ENCODE peak calls at places on chromosome 12, in four cellular contexts. S is hepatocyte, C is HCT116, D is OCI-LY7. Y is an unnamed sample.
A peak's percentile ranks its signal among the peaks of the same experiment; 100 is the strongest.

GRCh38 chr12:10189653-10190052 is 10.8 kb downstream of the TMEM52B start:
- DNase-seq in S (no peak), C (no peak), D (no peak), Y (peak; percentile 79)

GRCh38 chr12:60257063-60257462 is 661.2 kb downstream of the SLC16A7 start:
- DNase-seq in S (peak; percentile 62), C (peak; percentile 24), D (no peak), Y (peak; percentile 75)

GRCh38 chr12:24363177-24363754 is 413.8 kb upstream of the SOX5 start:
- DNase-seq in S (no peak), C (no peak), D (no peak), Y (no peak)

GRCh38 chr12:21566907-21567355 is 37.7 kb downstream of the GYS2 start:
- DNase-seq in S (no peak), C (no peak), D (no peak), Y (no peak)

GRCh38 chr12:1470051-1470450 is 124.3 kb downstream of the FBXL14 start:
- DNase-seq in S (no peak), C (no peak), D (no peak), Y (no peak)

GRCh38 chr12:42283739-42284138 is 42.2 kb downstream of the ZCRB1 start:
- DNase-seq in S (no peak), C (no peak), D (no peak), Y (no peak)

GRCh38 chr12:116939734-116940133 is 29.0 kb downstream of the FBXW8 start:
- DNase-seq in S (no peak), C (no peak), D (no peak), Y (no peak)

GRCh38 chr12:124545508-124546418 is 21.6 kb downstream of the NCOR2 start:
- DNase-seq in S (no peak), C (no peak), D (no peak), Y (peak; percentile 51)

GRCh38 chr12:122072031-122072970 is 6.3 kb upstream of the MLXIP start:
- DNase-seq in S (peak; percentile 69), C (no peak), D (no peak), Y (peak; percentile 93)

GRCh38 chr12:8823565-8824300 is 1.3 kb downstream of the A2ML1 start:
- DNase-seq in S (peak; percentile 39), C (peak; percentile 6), D (peak; percentile 66), Y (peak; percentile 41)

GRCh38 chr12:4211372-4211771 is 62.2 kb upstream of the CCND2 start:
- DNase-seq in S (no peak), C (no peak), D (no peak), Y (no peak)

GRCh38 chr12:59677857-59678256 is 82.0 kb downstream of the SLC16A7 start:
- DNase-seq in S (no peak), C (no peak), D (no peak), Y (no peak)

GRCh38 chr12:131454418-131455217 is 256.3 kb upstream of the SFSWAP start:
- DNase-seq in S (peak; percentile 80), C (peak; percentile 76), D (peak; percentile 70), Y (peak; percentile 34)

GRCh38 chr12:52058631-52059324 is 7.5 kb downstream of the NR4A1 start:
- DNase-seq in S (peak; percentile 30), C (no peak), D (no peak), Y (no peak)

GRCh38 chr12:47990351-47991105 is 13.7 kb downstream of the COL2A1 start:
- DNase-seq in S (peak; percentile 51), C (no peak), D (peak; percentile 88), Y (no peak)

GRCh38 chr12:40241741-40242140 is 16.9 kb downstream of the LRRK2 start:
- DNase-seq in S (no peak), C (no peak), D (no peak), Y (peak; percentile 48)

GRCh38 chr12:78149459-78149858 is 318.8 kb downstream of the NAV3 start:
- DNase-seq in S (no peak), C (no peak), D (no peak), Y (no peak)

GRCh38 chr12:19707948-19708409 is 268.7 kb downstream of the AEBP2 start:
- DNase-seq in S (no peak), C (peak; percentile 41), D (no peak), Y (peak; percentile 65)

GRCh38 chr12:18139989-18140596 is 50.1 kb upstream of the RERGL start:
- DNase-seq in S (peak; percentile 23), C (no peak), D (peak; percentile 68), Y (peak; percentile 59)

GRCh38 chr12:47817272-47818006 is 2.3 kb downstream of the HDAC7 start:
- DNase-seq in S (peak; percentile 50), C (no peak), D (peak; percentile 31), Y (peak; percentile 68)

GRCh38 chr12:76422878-76423438 is 74.7 kb upstream of the BBS10 start:
- DNase-seq in S (peak; percentile 15), C (no peak), D (no peak), Y (peak; percentile 64)

GRCh38 chr12:120328228-120328627 is 649 bp upstream of the PLA2G1B start:
- DNase-seq in S (no peak), C (no peak), D (no peak), Y (no peak)

GRCh38 chr12:38880288-38880687 is 25.1 kb downstream of the CPNE8 start:
- DNase-seq in S (peak; percentile 12), C (no peak), D (no peak), Y (no peak)

GRCh38 chr12:102634216-102634615 is 153.9 kb upstream of the IGF1 start:
- DNase-seq in S (no peak), C (no peak), D (no peak), Y (peak; percentile 82)

GRCh38 chr12:104567832-104568490 is 111.2 kb downstream of the CHST11 start:
- DNase-seq in S (no peak), C (no peak), D (no peak), Y (no peak)

GRCh38 chr12:108495054-108495453 is 20.0 kb upstream of the FICD start:
- DNase-seq in S (no peak), C (peak; percentile 51), D (peak; percentile 48), Y (peak; percentile 55)

DNA sequence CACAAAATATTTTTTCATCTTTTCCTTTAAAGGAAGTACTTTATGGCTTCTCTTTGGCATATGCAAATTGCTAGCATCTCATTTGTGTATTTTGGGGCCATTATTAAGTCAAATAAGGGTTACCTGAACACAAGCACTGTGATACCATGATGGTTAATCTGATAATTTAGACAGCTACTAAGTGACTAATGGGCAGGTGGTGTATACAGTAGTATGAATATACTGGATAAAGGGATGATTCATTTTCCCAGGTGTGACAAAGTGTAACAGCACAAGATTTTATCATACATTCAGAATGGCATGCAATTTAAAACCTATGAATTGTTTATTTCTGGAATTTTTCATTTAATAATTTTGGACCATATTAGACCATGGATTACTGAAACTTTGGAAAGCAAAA is 27.2 kb upstream of the ANO4 start:
- DNase-seq in S (no peak), C (no peak), D (no peak), Y (no peak)
- H3K9me2 ChIP-seq in S (no peaks in the 10 kb centered on the region), C (no peaks in the 10 kb centered on the region), D (no peaks in the 10 kb centered on the region), Y (no peaks in the 10 kb centered on the region)

GRCh38 chr12:45974171-45974719 is 16.1 kb downstream of the SCAF11 start:
- DNase-seq in S (no peak), C (no peak), D (no peak), Y (peak; percentile 18)

GRCh38 chr12:45974883-45975282 is 15.5 kb downstream of the SCAF11 start:
- DNase-seq in S (no peak), C (no peak), D (no peak), Y (no peak)

GRCh38 chr12:45975506-45975905 is 14.9 kb downstream of the SCAF11 start:
- DNase-seq in S (peak; percentile 5), C (no peak), D (no peak), Y (no peak)

GRCh38 chr12:45969084-45969483 is 21.3 kb downstream of the SCAF11 start:
- DNase-seq in S (no peak), C (no peak), D (no peak), Y (no peak)

GRCh38 chr12:45973526-45973925 is 16.8 kb downstream of the SCAF11 start:
- DNase-seq in S (no peak), C (no peak), D (no peak), Y (peak; percentile 55)
- H3K4me1 ChIP-seq in S (peaks cover 15% of the 10 kb centered on the region), C (no peaks in the 10 kb centered on the region), D (no peaks in the 10 kb centered on the region), Y (peaks cover 75% of the 10 kb centered on the region)

DNA sequence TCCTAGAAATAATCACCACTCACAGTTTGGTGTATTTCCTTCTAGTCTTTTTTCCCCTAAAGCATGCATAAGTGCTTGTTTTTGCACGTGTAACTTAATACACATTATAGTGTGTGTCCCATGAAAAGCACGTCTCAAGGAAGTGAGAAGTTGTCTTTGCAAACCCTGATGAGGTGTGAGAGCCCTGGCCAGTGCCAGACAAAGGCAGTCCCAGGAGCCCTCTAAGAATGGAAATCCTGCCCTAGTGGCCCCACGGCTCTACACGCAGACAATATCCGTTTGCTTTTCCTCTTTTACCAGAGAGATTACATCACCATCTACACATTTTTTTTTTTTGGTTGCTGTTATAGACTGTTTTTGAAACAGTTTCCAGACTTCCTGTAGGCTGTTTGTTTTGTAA is 85.5 kb upstream of the FZD10 start:
- DNase-seq in S (no peak), C (no peak), D (no peak), Y (no peak)
- H3K9me3 ChIP-seq in S (no peaks in the 10 kb centered on the region), C (peaks cover 3% of the 10 kb centered on the region), D (no peaks in the 10 kb centered on the region), Y (no peaks in the 10 kb centered on the region)

GRCh38 chr12:95336387-95337067 is 118.9 kb downstream of the VEZT start:
- DNase-seq in S (peak; percentile 88), C (peak; percentile 65), D (peak; percentile 89), Y (peak; percentile 83)
- H3K9me2 ChIP-seq in S (no peaks in the 10 kb centered on the region), C (no peaks in the 10 kb centered on the region), D (no peaks in the 10 kb centered on the region), Y (no peaks in the 10 kb centered on the region)

GRCh38 chr12:6464531-6464930 is 5.9 kb downstream of the VAMP1 start:
- DNase-seq in S (no peak), C (no peak), D (no peak), Y (no peak)
- H3K4me1 ChIP-seq in S (peaks cover 2% of the 10 kb centered on the region), C (peaks cover 1% of the 10 kb centered on the region), D (peaks cover 73% of the 10 kb centered on the region), Y (peaks cover 16% of the 10 kb centered on the region)

DNA sequence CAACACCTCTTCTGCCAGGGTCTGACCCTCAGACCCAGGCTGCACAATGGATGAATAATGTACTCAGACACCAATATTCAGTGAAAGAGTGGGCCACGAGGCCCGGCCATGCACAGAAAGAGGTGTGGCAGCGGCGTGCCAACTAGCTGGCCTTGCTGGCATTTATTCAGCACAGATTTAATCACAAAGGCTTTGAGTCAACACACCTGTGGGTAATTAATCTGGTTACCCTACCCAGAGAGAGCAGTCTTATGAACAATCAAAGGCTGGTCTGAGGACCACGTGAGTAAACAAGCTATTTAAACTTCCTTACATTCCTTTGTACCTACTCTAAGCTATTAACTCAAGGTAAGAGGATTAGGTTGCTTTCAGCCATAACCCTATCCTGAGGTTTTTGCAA is 324.8 kb downstream of the C12orf50 start:
- DNase-seq in S (no peak), C (no peak), D (no peak), Y (no peak)
- H3K9me3 ChIP-seq in S (no peaks in the 10 kb centered on the region), C (no peaks in the 10 kb centered on the region), D (no peaks in the 10 kb centered on the region), Y (no peaks in the 10 kb centered on the region)

GRCh38 chr12:92844147-92844763 is 84.8 kb downstream of the EEA1 start:
- DNase-seq in S (no peak), C (no peak), D (no peak), Y (no peak)
- H3K9me2 ChIP-seq in S (no peaks in the 10 kb centered on the region), C (no peaks in the 10 kb centered on the region), D (no peaks in the 10 kb centered on the region), Y (no peaks in the 10 kb centered on the region)

GRCh38 chr12:53217930-53218307 is 10.9 kb upstream of the ITGB7 start:
- DNase-seq in S (no peak), C (no peak), D (no peak), Y (peak; percentile 72)
- H3K4me1 ChIP-seq in S (peaks cover 46% of the 10 kb centered on the region), C (peaks cover 30% of the 10 kb centered on the region), D (peaks cover 85% of the 10 kb centered on the region), Y (peaks cover 42% of the 10 kb centered on the region)

GRCh38 chr12:31749024-31749704 is 20.3 kb upstream of the AMN1 start:
- DNase-seq in S (peak; percentile 89), C (peak; percentile 99), D (peak; percentile 79), Y (peak; percentile 96)
- H3K9me3 ChIP-seq in S (peaks cover 8% of the 10 kb centered on the region), C (no peaks in the 10 kb centered on the region), D (peaks cover 18% of the 10 kb centered on the region), Y (no peaks in the 10 kb centered on the region)

Y was measured in GM23248.